ENCODE peak calls at places on chromosomes 4 and X, in eight cellular contexts. One of them, this sample, is unnamed. For H3K4me1, the result is how much of the 10 kb centered on the place peaks cover.

GRCh38 chr4:88660446-88661294 is 37.0 kb downstream of the NAP1L5 start:
- DNase-seq in H1: no peak
- DNase-seq in ovary: no peak
- DNase-seq in spleen: no peak
- DNase-seq in adrenal gland: no peak
- DNase-seq in HepG2: peak
- DNase-seq in heart left ventricle: no peak
- DNase-seq in IMR-90: peak
- DNase-seq in this sample: no peak

GRCh38 chrX:117610049-117610448 is 506.6 kb downstream of the KLHL13 start:
- DNase-seq in H1: no peak
- DNase-seq in ovary: no peak
- DNase-seq in spleen: no peak
- DNase-seq in adrenal gland: no peak
- DNase-seq in HepG2: no peak
- DNase-seq in heart left ventricle: no peak
- DNase-seq in IMR-90: no peak
- DNase-seq in this sample: no peak

GRCh38 chr4:43816107-43816506 is 632.5 kb downstream of the KCTD8 start:
- DNase-seq in H1: no peak
- DNase-seq in ovary: no peak
- DNase-seq in spleen: no peak
- DNase-seq in adrenal gland: no peak
- DNase-seq in HepG2: no peak
- DNase-seq in heart left ventricle: no peak
- DNase-seq in IMR-90: no peak
- DNase-seq in this sample: no peak

GRCh38 chr4:113474017-113474416 is 287.5 kb downstream of the CAMK2D start:
- DNase-seq in H1: no peak
- DNase-seq in ovary: no peak
- DNase-seq in spleen: no peak
- DNase-seq in adrenal gland: no peak
- DNase-seq in HepG2: no peak
- DNase-seq in heart left ventricle: no peak
- DNase-seq in IMR-90: peak
- DNase-seq in this sample: no peak

GRCh38 chr4:139666735-139667266 is 1.2 kb downstream of the MGST2 start:
- DNase-seq in H1: no peak
- DNase-seq in ovary: peak
- DNase-seq in spleen: no peak
- DNase-seq in adrenal gland: peak
- DNase-seq in HepG2: peak
- DNase-seq in heart left ventricle: peak
- DNase-seq in IMR-90: peak
- DNase-seq in this sample: peak

GRCh38 chr4:78880874-78881492 is 58.3 kb downstream of the PAQR3 start:
- DNase-seq in H1: no peak
- DNase-seq in ovary: no peak
- DNase-seq in spleen: no peak
- DNase-seq in adrenal gland: no peak
- DNase-seq in HepG2: no peak
- DNase-seq in heart left ventricle: no peak
- DNase-seq in IMR-90: no peak
- DNase-seq in this sample: no peak

GRCh38 chrX:25872786-25873185 is 265.4 kb upstream of the MAGEB18 start:
- DNase-seq in H1: no peak
- DNase-seq in ovary: no peak
- DNase-seq in spleen: no peak
- DNase-seq in adrenal gland: no peak
- DNase-seq in HepG2: no peak
- DNase-seq in heart left ventricle: no peak
- DNase-seq in IMR-90: no peak
- DNase-seq in this sample: no peak

GRCh38 chr4:37741564-37741963 is 55.4 kb upstream of the RELL1 start:
- DNase-seq in H1: no peak
- DNase-seq in ovary: no peak
- DNase-seq in spleen: no peak
- DNase-seq in adrenal gland: no peak
- DNase-seq in HepG2: peak
- DNase-seq in heart left ventricle: no peak
- DNase-seq in IMR-90: no peak
- DNase-seq in this sample: no peak

GRCh38 chr4:76545161-76545884 is 110.3 kb downstream of the SHROOM3 start:
- DNase-seq in H1: no peak
- DNase-seq in ovary: no peak
- DNase-seq in spleen: no peak
- DNase-seq in adrenal gland: no peak
- DNase-seq in HepG2: no peak
- DNase-seq in heart left ventricle: no peak
- DNase-seq in IMR-90: peak
- DNase-seq in this sample: no peak

GRCh38 chrX:72306085-72306801 is 529 bp upstream of the CITED1 start:
- DNase-seq in H1: peak
- DNase-seq in ovary: no peak
- DNase-seq in spleen: no peak
- DNase-seq in adrenal gland: no peak
- DNase-seq in HepG2: no peak
- DNase-seq in heart left ventricle: no peak
- DNase-seq in IMR-90: no peak
- DNase-seq in this sample: no peak

GRCh38 chr4:113476800-113477199 is 284.7 kb downstream of the CAMK2D start:
- DNase-seq in H1: no peak
- DNase-seq in ovary: no peak
- DNase-seq in spleen: no peak
- DNase-seq in adrenal gland: no peak
- DNase-seq in HepG2: no peak
- DNase-seq in heart left ventricle: no peak
- DNase-seq in IMR-90: peak
- DNase-seq in this sample: no peak

GRCh38 chr4:147157860-147158701 is 212.4 kb upstream of the TTC29 start:
- DNase-seq in H1: peak
- DNase-seq in ovary: peak
- DNase-seq in spleen: peak
- DNase-seq in adrenal gland: no peak
- DNase-seq in HepG2: peak
- DNase-seq in heart left ventricle: peak
- DNase-seq in IMR-90: peak
- DNase-seq in this sample: no peak

DNA sequence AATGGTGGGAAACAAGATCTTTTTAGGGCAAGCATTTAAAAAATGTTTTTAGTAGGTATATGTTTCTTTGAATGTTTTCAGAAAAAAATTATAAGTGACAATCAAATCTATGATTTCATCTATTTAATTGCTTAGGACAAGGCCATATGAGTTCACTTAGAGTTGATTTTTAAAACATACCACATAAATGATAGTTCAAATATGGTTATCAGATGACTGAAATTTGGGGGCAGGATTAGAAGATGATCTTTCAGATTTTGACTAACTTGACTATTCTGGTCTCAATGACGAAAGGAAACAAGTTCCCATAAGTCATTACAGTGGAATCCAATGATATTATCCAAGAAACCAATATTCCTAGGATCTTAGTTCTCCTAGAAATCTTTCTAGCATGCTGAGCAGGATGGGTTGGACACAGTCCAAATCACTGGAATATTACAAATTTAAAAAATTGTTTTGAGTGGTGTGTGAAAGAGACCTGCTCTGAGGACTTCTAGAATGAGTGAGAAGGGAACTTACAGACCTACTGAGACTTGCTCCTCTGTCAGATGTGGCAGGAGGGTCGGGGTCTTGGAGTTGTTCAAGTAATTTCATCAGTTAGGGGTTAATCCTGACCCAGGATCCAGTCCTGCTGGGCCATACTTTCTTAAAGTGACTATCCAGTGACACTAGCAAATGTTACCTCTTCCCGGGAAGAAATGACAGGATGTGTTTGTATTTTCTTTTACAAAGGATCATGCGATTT is 20.0 kb downstream of the RHOH start:
- DNase-seq in H1: no peak
- DNase-seq in ovary: no peak
- DNase-seq in spleen: no peak
- DNase-seq in adrenal gland: no peak
- DNase-seq in HepG2: no peak
- DNase-seq in heart left ventricle: no peak
- DNase-seq in IMR-90: no peak
- DNase-seq in this sample: no peak
- TF ChIP-seq POLR2A in H1: no peak
- TF ChIP-seq POLR2A in ovary: no peak
- TF ChIP-seq POLR2A in spleen: no peak
- TF ChIP-seq POLR2A in adrenal gland: no peak
- TF ChIP-seq POLR2A in HepG2: no peak
- TF ChIP-seq POLR2A in heart left ventricle: no peak
- TF ChIP-seq POLR2A in IMR-90: no peak
- TF ChIP-seq POLR2A in this sample: no peak

DNA sequence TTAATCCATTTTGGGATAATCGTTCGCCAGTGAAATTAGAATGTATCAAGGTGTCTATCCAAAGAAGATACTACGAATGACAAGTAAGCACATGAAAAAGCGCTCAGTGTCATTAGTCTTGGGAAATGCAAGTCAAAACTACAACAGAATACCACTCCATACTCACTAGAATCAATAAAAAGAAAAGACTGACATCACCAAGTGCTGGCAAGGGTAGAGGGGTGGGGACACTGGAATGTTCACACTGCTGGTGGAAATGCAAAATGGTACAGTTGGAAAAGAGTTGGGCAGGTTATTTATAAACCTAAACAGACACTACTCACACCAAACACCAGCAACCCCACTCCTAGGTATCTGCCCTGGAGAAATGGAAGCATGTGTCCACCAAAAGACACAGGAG is 11.2 kb downstream of the WDR1 start:
- DNase-seq in H1: no peak
- DNase-seq in ovary: no peak
- DNase-seq in spleen: no peak
- DNase-seq in adrenal gland: no peak
- DNase-seq in HepG2: no peak
- DNase-seq in heart left ventricle: no peak
- DNase-seq in IMR-90: no peak
- DNase-seq in this sample: no peak
- H3K4me1 ChIP-seq in H1: under half
- H3K4me1 ChIP-seq in ovary: under half
- H3K4me1 ChIP-seq in spleen: half or more
- H3K4me1 ChIP-seq in adrenal gland: under half
- H3K4me1 ChIP-seq in HepG2: half or more
- H3K4me1 ChIP-seq in heart left ventricle: half or more
- H3K4me1 ChIP-seq in IMR-90: half or more
- H3K4me1 ChIP-seq in this sample: half or more

GRCh38 chr4:141636077-141636770 is at the start of gene IL15:
- DNase-seq in H1: peak
- DNase-seq in ovary: peak
- DNase-seq in spleen: peak
- DNase-seq in adrenal gland: peak
- DNase-seq in HepG2: peak
- DNase-seq in heart left ventricle: peak
- DNase-seq in IMR-90: peak
- DNase-seq in this sample: peak

GRCh38 chr4:141640692-141641091 is 4.3 kb downstream of the IL15 start:
- DNase-seq in H1: no peak
- DNase-seq in ovary: no peak
- DNase-seq in spleen: no peak
- DNase-seq in adrenal gland: no peak
- DNase-seq in HepG2: no peak
- DNase-seq in heart left ventricle: no peak
- DNase-seq in IMR-90: no peak
- DNase-seq in this sample: no peak

GRCh38 chr4:141637565-141637964 is 1.2 kb downstream of the IL15 start:
- DNase-seq in H1: no peak
- DNase-seq in ovary: no peak
- DNase-seq in spleen: no peak
- DNase-seq in adrenal gland: no peak
- DNase-seq in HepG2: no peak
- DNase-seq in heart left ventricle: no peak
- DNase-seq in IMR-90: no peak
- DNase-seq in this sample: no peak

GRCh38 chr4:141635726-141636076 is 682 bp upstream of the IL15 start:
- DNase-seq in H1: no peak
- DNase-seq in ovary: no peak
- DNase-seq in spleen: no peak
- DNase-seq in adrenal gland: no peak
- DNase-seq in HepG2: no peak
- DNase-seq in heart left ventricle: no peak
- DNase-seq in IMR-90: no peak
- DNase-seq in this sample: no peak

GRCh38 chr4:141636771-141637460 is 533 bp downstream of the IL15 start:
- DNase-seq in H1: peak
- DNase-seq in ovary: peak
- DNase-seq in spleen: peak
- DNase-seq in adrenal gland: no peak
- DNase-seq in HepG2: no peak
- DNase-seq in heart left ventricle: peak
- DNase-seq in IMR-90: peak
- DNase-seq in this sample: peak
- TF ChIP-seq POLR2A in H1: no peak
- TF ChIP-seq POLR2A in ovary: no peak
- TF ChIP-seq POLR2A in spleen: no peak
- TF ChIP-seq POLR2A in adrenal gland: peak
- TF ChIP-seq POLR2A in HepG2: no peak
- TF ChIP-seq POLR2A in heart left ventricle: no peak
- TF ChIP-seq POLR2A in IMR-90: no peak
- TF ChIP-seq POLR2A in this sample: no peak

DNA sequence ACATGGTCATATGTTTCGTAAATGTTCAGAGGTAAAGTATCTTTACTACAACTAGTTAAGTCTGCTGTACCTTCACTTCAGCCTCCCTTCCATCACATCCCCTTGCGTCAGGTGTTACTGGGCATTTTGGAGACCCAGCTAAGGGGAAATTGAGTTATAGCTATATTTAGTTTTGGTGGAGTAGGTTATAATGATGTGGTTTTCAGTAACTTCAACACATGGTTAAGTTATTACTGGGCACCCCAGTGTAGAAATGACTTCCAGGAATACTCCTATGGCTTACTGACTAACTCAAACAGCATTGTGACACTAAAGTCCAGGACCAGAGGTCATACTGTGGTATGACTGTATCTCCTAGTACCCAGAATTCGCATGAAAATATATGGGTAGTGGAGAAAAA is 23.4 kb upstream of the ACSL1 start:
- DNase-seq in H1: no peak
- DNase-seq in ovary: no peak
- DNase-seq in spleen: no peak
- DNase-seq in adrenal gland: no peak
- DNase-seq in HepG2: no peak
- DNase-seq in heart left ventricle: no peak
- DNase-seq in IMR-90: no peak
- DNase-seq in this sample: no peak
- H3K4me1 ChIP-seq in H1: under half
- H3K4me1 ChIP-seq in ovary: under half
- H3K4me1 ChIP-seq in spleen: half or more
- H3K4me1 ChIP-seq in adrenal gland: under half
- H3K4me1 ChIP-seq in HepG2: under half
- H3K4me1 ChIP-seq in heart left ventricle: under half
- H3K4me1 ChIP-seq in IMR-90: under half
- H3K4me1 ChIP-seq in this sample: under half

DNA sequence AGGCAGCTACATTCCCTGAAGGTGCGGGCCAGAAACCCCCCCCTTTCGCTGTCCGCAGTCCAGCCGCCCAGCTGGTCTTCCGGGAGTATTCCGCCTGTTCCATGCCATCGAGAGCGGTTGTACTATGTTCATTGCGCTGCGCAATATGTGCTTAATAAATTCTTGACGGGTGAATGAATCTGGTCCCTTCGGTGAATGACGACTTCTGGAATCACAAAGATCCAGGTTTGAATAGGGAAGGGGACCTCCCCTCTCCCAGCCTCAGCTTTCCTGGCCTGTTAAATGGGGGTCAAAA is 777 bp upstream of the TFE3 start:
- DNase-seq in H1: no peak
- DNase-seq in ovary: no peak
- DNase-seq in spleen: no peak
- DNase-seq in adrenal gland: no peak
- DNase-seq in HepG2: no peak
- DNase-seq in heart left ventricle: no peak
- DNase-seq in IMR-90: no peak
- DNase-seq in this sample: no peak
- TF ChIP-seq POLR2A in H1: no peak
- TF ChIP-seq POLR2A in ovary: no peak
- TF ChIP-seq POLR2A in spleen: no peak
- TF ChIP-seq POLR2A in adrenal gland: peak
- TF ChIP-seq POLR2A in HepG2: no peak
- TF ChIP-seq POLR2A in heart left ventricle: no peak
- TF ChIP-seq POLR2A in IMR-90: no peak
- TF ChIP-seq POLR2A in this sample: no peak

This sample was measured in sigmoid colon.